ENCODE peak calls at places on chromosomes 5 and 9, in four cellular contexts. M is GM06990, B is NB4, L is GM12878. T is an unnamed sample.
A peak's percentile ranks its signal among the peaks of the same experiment; 100 is the strongest.

GRCh38 chr5:6338871-6339270 is 39.5 kb downstream of the MED10 start:
- DNase-seq in M (no peak), B (no peak), L (no peak), T (no peak)

GRCh38 chr9:97846347-97846746 is 6.7 kb upstream of the FOXE1 start:
- DNase-seq in M (no peak), L (no peak), B (no peak), T (no peak)

GRCh38 chr5:86968311-86968753 is 299.4 kb upstream of the RASA1 start:
- DNase-seq in B (peak; percentile 35), M (no peak), L (no peak), T (peak; percentile 79)

GRCh38 chr5:138636401-138636944 is 61.3 kb upstream of the HSPA9 start:
- DNase-seq in M (no peak), L (no peak), B (no peak), T (no peak)

GRCh38 chr5:119366537-119366874 is 10.7 kb downstream of the TNFAIP8 start:
- DNase-seq in M (no peak), L (no peak), B (no peak), T (no peak)

GRCh38 chr9:129077236-129077635 is 3.7 kb upstream of the DOLPP1 start:
- DNase-seq in M (no peak), L (no peak), B (no peak), T (no peak)

GRCh38 chr5:95543017-95543705 is 11.6 kb downstream of the SKIC3 start:
- DNase-seq in M (no peak), L (peak; percentile 28), B (no peak), T (no peak)

GRCh38 chr5:179273441-179274145 is 71.7 kb downstream of the ADAMTS2 start:
- DNase-seq in B (no peak), M (no peak), L (no peak), T (no peak)

GRCh38 chr5:78295035-78295961 is 800 bp upstream of the AP3B1 start:
- DNase-seq in M (peak; percentile 63), B (peak; percentile 27), L (no peak), T (peak; percentile 37)

GRCh38 chr5:154970759-154971158 is 29.9 kb downstream of the MRPL22 start:
- DNase-seq in M (no peak), L (no peak), B (peak; percentile 41), T (peak; percentile 25)

GRCh38 chr5:59116231-59116900 is 533.5 kb downstream of the RAB3C start:
- DNase-seq in M (no peak), B (no peak), L (no peak), T (peak; percentile 34)

GRCh38 chr5:80399553-80400239 is 8.2 kb upstream of the ZFYVE16 start:
- DNase-seq in L (peak; percentile 43), B (peak; percentile 75), M (peak; percentile 39), T (peak; percentile 86)

GRCh38 chr5:25064306-25064705 is 419.5 kb upstream of the CDH10 start:
- DNase-seq in B (no peak), M (no peak), L (no peak), T (no peak)

GRCh38 chr9:3931996-3932906 is 367.6 kb downstream of the GLIS3 start:
- DNase-seq in L (no peak), B (no peak), M (no peak), T (peak; percentile 82)

GRCh38 chr9:16833285-16833684 is 37.2 kb downstream of the BNC2 start:
- DNase-seq in L (no peak), B (no peak), M (no peak), T (no peak)

GRCh38 chr9:37301369-37302172 is 120.9 kb upstream of the GRHPR start:
- DNase-seq in M (no peak), B (no peak), L (no peak), T (no peak)

GRCh38 chr9:106752581-106752980 is 110.4 kb upstream of the ZNF462 start:
- DNase-seq in B (no peak), M (no peak), L (no peak), T (no peak)

GRCh38 chr5:14859980-14860379 is 11.6 kb downstream of the ANKH start:
- DNase-seq in L (no peak), B (no peak), M (no peak), T (no peak)

GRCh38 chr5:51632027-51632426 is 248.8 kb downstream of the ISL1 start:
- DNase-seq in B (no peak), M (no peak), L (no peak), T (no peak)

DNA sequence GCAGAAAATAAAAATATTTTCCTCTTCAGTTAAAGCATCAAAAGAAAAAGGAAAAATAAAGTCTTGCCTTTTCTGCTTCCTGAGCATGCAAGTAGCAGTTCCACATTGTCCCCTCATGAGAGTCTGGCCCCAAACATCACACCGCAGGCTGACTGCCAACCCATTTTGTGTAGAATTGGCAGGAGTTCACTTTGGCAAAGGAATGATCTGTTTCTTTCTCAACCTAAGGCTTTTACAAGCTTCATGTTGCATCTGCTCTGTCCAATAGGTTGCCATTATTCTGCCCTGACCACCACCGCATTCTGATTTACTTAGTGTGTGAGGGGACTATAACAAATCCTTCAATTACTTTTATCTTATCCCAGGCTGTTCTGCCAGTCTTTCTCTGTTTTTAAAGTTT is 249.5 kb downstream of the ISL1 start:
- DNase-seq in M (no peak), L (no peak), B (no peak), T (peak; percentile 11)
- TF ChIP-seq CTCF in M (no peak), L (no peak), B (no peak), T (no peak)

DNA sequence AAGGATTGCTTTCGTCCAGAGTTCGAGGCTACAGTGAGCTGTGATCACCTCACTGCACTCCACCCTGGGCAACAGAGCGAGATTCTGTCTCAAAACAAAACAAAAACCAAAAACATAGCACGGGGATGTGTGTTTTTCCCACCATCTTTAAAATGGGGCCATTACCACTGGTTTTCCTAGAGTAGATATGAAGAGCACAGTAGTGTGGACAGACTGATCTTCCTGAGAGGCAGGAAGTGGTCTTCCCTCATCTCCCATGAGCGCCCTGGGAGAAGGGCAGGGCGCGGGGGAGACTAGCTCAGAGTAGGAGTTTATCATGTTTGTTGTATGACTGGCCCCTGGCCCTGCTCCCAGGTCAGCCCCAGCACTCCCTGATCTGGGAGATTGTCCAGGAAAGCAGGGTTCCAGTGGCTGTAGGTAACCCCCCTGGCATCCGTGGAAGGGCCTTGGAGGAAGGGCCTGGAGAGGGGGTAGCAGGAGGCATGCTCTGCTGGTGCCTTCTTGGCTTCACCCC is 2.3 kb downstream of the SUSD3 start:
- DNase-seq in L (peak; percentile 40), B (no peak), M (no peak), T (peak; percentile 62)
- H3K4me3 ChIP-seq in L (peak overlapping the region; percentile 81), B (peak overlapping the region; percentile 77), M (peak overlapping the region; percentile 41), T (no peak overlapping the region)

GRCh38 chr5:73027361-73027760 is 71.5 kb downstream of the FCHO2 start:
- DNase-seq in M (no peak), L (no peak), B (no peak), T (no peak)
- TF ChIP-seq CTCF in M (no peak), L (no peak), B (no peak), T (no peak)

GRCh38 chr5:116078199-116078598 is 6.6 kb upstream of the COMMD10 start:
- DNase-seq in M (no peak), B (no peak), L (no peak), T (no peak)

GRCh38 chr5:116076496-116076895 is 8.3 kb upstream of the COMMD10 start:
- DNase-seq in M (peak; percentile 72), B (peak; percentile 54), L (peak; percentile 79), T (no peak)

GRCh38 chr5:116071211-116071610 is 13.6 kb upstream of the COMMD10 start:
- DNase-seq in L (no peak), M (no peak), B (no peak), T (no peak)

GRCh38 chr5:116075117-116075910 is 9.5 kb upstream of the COMMD10 start:
- DNase-seq in B (peak; percentile 34), L (no peak), M (peak; percentile 30), T (no peak)
- H3K4me3 ChIP-seq in B (no peak overlapping the region), L (no peak overlapping the region), M (no peak overlapping the region), T (no peak overlapping the region)

GRCh38 chr5:83408719-83409118 is 62.8 kb upstream of the VCAN start:
- DNase-seq in M (no peak), L (no peak), B (no peak), T (no peak)

GRCh38 chr5:83401775-83402174 is 69.8 kb upstream of the VCAN start:
- DNase-seq in L (no peak), B (peak; percentile 48), M (no peak), T (no peak)

GRCh38 chr5:83404182-83404712 is 67.3 kb upstream of the VCAN start:
- DNase-seq in L (no peak), B (no peak), M (no peak), T (no peak)

GRCh38 chr5:83407931-83408330 is 63.6 kb upstream of the VCAN start:
- DNase-seq in L (no peak), M (no peak), B (no peak), T (no peak)

DNA sequence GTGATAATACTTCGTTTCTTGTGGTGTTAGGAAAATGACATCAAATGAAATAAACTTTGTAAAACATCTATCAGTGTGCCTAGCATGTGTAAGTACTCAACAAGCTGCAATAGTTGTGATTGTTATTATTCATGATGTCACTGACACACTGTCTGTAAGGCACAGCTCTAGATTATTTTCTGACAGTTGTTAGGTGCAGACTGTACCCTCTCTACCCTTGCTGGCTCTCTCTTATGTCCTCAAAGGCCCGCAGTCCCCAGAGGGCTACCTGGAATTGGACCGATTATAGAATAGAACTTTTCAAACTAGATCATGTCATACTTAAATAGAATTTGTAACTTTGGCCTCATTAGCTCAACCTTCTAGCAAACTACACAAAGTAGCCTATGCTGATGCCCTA is 65.9 kb upstream of the VCAN start:
- DNase-seq in M (no peak), L (no peak), B (no peak), T (no peak)
- TF ChIP-seq CTCF in M (no peak), L (no peak), B (no peak), T (no peak)